ENCODE peak calls at places on chromosomes 3 and 15, in six cellular contexts. S is prostate gland, M is HCT116, G is upper lobe of left lung, L is transverse colon, Z is HepG2. P is an unnamed sample.

GRCh38 chr3:184110316-184110725 is 13.5 kb downstream of the HTR3E start:
- DNase-seq in Z (peak; percentile 50), G (no peak), M (peak; percentile 51), S (no peak), L (no peak), P (no peak)

GRCh38 chr3:170324962-170325361 is 32.6 kb upstream of the SKIL start:
- DNase-seq in M (no peak), S (no peak), L (no peak), Z (no peak), G (no peak), P (no peak)

GRCh38 chr3:152508705-152509104 is 240.0 kb downstream of the MBNL1 start:
- DNase-seq in L (no peak), G (no peak), S (no peak), Z (peak; percentile 7), M (peak; percentile 33), P (no peak)

GRCh38 chr3:15800780-15801179 is 3.0 kb upstream of the ANKRD28 start:
- DNase-seq in L (no peak), Z (no peak), S (no peak), M (no peak), G (no peak), P (no peak)

GRCh38 chr15:68820205-68820588 is 498 bp downstream of the ANP32A start:
- DNase-seq in G (peak; percentile 64), M (no peak), L (peak; percentile 52), Z (peak; percentile 21), S (peak; percentile 39), P (peak; percentile 92)

GRCh38 chr3:54994026-54994626 is 66.3 kb upstream of the LRTM1 start:
- DNase-seq in L (no peak), M (no peak), Z (no peak), S (no peak), G (no peak), P (no peak)

GRCh38 chr15:62066663-62067447 is at the start of gene C2CD4A:
- DNase-seq in M (peak; percentile 70), L (peak; percentile 83), S (peak; percentile 88), Z (peak; percentile 88), G (peak; percentile 89), P (peak; percentile 89)

GRCh38 chr15:66126057-66126855 is 127.3 kb downstream of the MEGF11 start:
- DNase-seq in Z (no peak), S (no peak), M (no peak), G (no peak), L (no peak), P (no peak)

GRCh38 chr3:3772920-3773319 is 26.3 kb upstream of the LRRN1 start:
- DNase-seq in Z (no peak), L (no peak), G (no peak), S (no peak), M (no peak), P (no peak)

GRCh38 chr15:72227192-72227586 is 3.8 kb downstream of the PKM start:
- DNase-seq in S (no peak), M (peak; percentile 59), G (no peak), L (no peak), Z (peak; percentile 7), P (no peak)

GRCh38 chr15:69568621-69569020 is 116.0 kb downstream of the RPLP1 start:
- DNase-seq in Z (no peak), L (no peak), M (no peak), G (no peak), S (no peak), P (no peak)

GRCh38 chr3:11910971-11911531 is 64.4 kb upstream of the TAMM41 start:
- DNase-seq in G (no peak), M (no peak), Z (no peak), L (no peak), S (no peak), P (no peak)

GRCh38 chr3:171404376-171404982 is 55.7 kb downstream of the TNIK start:
- DNase-seq in M (no peak), G (no peak), L (no peak), Z (no peak), S (peak; percentile 31), P (no peak)

GRCh38 chr3:190369701-190370295 is 18.2 kb upstream of the CLDN16 start:
- DNase-seq in M (no peak), G (no peak), Z (no peak), S (peak; percentile 62), L (no peak), P (no peak)

GRCh38 chr15:72116680-72117447 is 1.1 kb downstream of the MYO9A start:
- DNase-seq in Z (no peak), L (peak; percentile 33), M (no peak), G (peak; percentile 35), S (peak; percentile 26), P (no peak)

GRCh38 chr15:39698444-39699390 is 83.9 kb downstream of the FSIP1 start:
- DNase-seq in L (no peak), Z (no peak), G (peak; percentile 56), M (no peak), S (no peak), P (no peak)

GRCh38 chr3:61497463-61497862 is 63.9 kb upstream of the PTPRG start:
- DNase-seq in S (no peak), M (no peak), Z (no peak), G (no peak), L (no peak), P (no peak)

GRCh38 chr15:61112231-61112630 is 116.9 kb downstream of the RORA start:
- DNase-seq in S (no peak), L (no peak), Z (no peak), M (no peak), G (no peak), P (no peak)

GRCh38 chr3:154430014-154430413 is at the start of gene GPR149:
- DNase-seq in M (peak; percentile 23), G (no peak), S (peak; percentile 4), L (no peak), Z (no peak), P (no peak)

GRCh38 chr15:78035861-78036476 is 41.5 kb downstream of the TBC1D2B start:
- DNase-seq in Z (peak; percentile 85), M (no peak), G (no peak), L (no peak), S (no peak), P (no peak)

GRCh38 chr15:96325579-96326331 is 4.7 kb upstream of the NR2F2 start:
- DNase-seq in S (no peak), L (no peak), Z (no peak), G (no peak), M (no peak), P (no peak)

GRCh38 chr15:60191015-60191414 is 186.9 kb downstream of the FOXB1 start:
- DNase-seq in L (no peak), S (no peak), M (no peak), G (no peak), Z (no peak), P (no peak)

GRCh38 chr15:94745371-94745770 is 514.0 kb downstream of the MCTP2 start:
- DNase-seq in M (no peak), S (no peak), Z (no peak), L (no peak), G (no peak), P (no peak)

GRCh38 chr3:197026481-197026866 is 3.1 kb downstream of the MELTF start:
- DNase-seq in G (no peak), L (no peak), M (no peak), Z (no peak), S (no peak), P (no peak)

GRCh38 chr15:42447599-42447998 is 43.3 kb downstream of the ZNF106 start:
- DNase-seq in S (no peak), M (no peak), G (no peak), Z (no peak), L (no peak), P (no peak)

GRCh38 chr15:55999635-56000034 is 6.2 kb upstream of the NEDD4 start:
- DNase-seq in M (no peak), S (no peak), G (no peak), Z (no peak), L (no peak), P (no peak)

GRCh38 chr3:129249284-129250065 is at the start of gene COPG1:
- DNase-seq in G (peak; percentile 88), L (peak; percentile 91), S (peak; percentile 77), M (peak; percentile 75), Z (peak; percentile 81), P (peak; percentile 95)

GRCh38 chr15:90859234-90860131 is 8.9 kb upstream of the FURIN start:
- DNase-seq in G (no peak), S (no peak), L (no peak), Z (peak; percentile 71), M (no peak), P (no peak)

GRCh38 chr15:80058851-80059785 is at the start of gene ZFAND6:
- DNase-seq in Z (peak; percentile 89), G (peak; percentile 96), L (peak; percentile 98), S (peak; percentile 97), M (peak; percentile 84), P (peak; percentile 99)
- TF ChIP-seq POLR2AphosphoS5 in Z (peak; percentile 97), G (peak; percentile 61), L (peak; percentile 96), S (peak; percentile 89), M (peak; percentile 91), P (peak; percentile 93)

GRCh38 chr15:45151998-45152828 is 22.4 kb downstream of the DUOX1 start:
- DNase-seq in M (no peak), G (no peak), L (no peak), Z (no peak), S (no peak), P (no peak)
- TF ChIP-seq POLR2AphosphoS5 in M (no peak), G (no peak), L (no peak), Z (no peak), S (no peak), P (no peak)

GRCh38 chr15:73927476-73928240 is 1.4 kb downstream of the LOXL1 start:
- DNase-seq in S (peak; percentile 55), L (peak; percentile 70), M (peak; percentile 15), Z (no peak), G (peak; percentile 65), P (peak; percentile 95)
- TF ChIP-seq POLR2AphosphoS5 in S (no peak), L (no peak), M (peak; percentile 65), Z (no peak), G (no peak), P (peak; percentile 48)

GRCh38 chr15:75200765-75201608 is 695 bp upstream of the C15orf39 start:
- DNase-seq in S (peak; percentile 43), Z (peak; percentile 57), L (peak; percentile 86), M (peak; percentile 44), G (peak; percentile 86), P (peak; percentile 87)

GRCh38 chr15:75203017-75203907 is 1.6 kb downstream of the C15orf39 start:
- DNase-seq in Z (no peak), G (no peak), L (no peak), M (no peak), S (no peak), P (no peak)

GRCh38 chr15:75200391-75200764 is 1.3 kb upstream of the C15orf39 start:
- DNase-seq in L (no peak), G (no peak), S (no peak), Z (no peak), M (no peak), P (no peak)

GRCh38 chr15:75202251-75203016 is 752 bp downstream of the C15orf39 start:
- DNase-seq in M (no peak), Z (peak; percentile 38), L (peak; percentile 89), G (peak; percentile 89), S (peak; percentile 73), P (peak; percentile 97)

DNA sequence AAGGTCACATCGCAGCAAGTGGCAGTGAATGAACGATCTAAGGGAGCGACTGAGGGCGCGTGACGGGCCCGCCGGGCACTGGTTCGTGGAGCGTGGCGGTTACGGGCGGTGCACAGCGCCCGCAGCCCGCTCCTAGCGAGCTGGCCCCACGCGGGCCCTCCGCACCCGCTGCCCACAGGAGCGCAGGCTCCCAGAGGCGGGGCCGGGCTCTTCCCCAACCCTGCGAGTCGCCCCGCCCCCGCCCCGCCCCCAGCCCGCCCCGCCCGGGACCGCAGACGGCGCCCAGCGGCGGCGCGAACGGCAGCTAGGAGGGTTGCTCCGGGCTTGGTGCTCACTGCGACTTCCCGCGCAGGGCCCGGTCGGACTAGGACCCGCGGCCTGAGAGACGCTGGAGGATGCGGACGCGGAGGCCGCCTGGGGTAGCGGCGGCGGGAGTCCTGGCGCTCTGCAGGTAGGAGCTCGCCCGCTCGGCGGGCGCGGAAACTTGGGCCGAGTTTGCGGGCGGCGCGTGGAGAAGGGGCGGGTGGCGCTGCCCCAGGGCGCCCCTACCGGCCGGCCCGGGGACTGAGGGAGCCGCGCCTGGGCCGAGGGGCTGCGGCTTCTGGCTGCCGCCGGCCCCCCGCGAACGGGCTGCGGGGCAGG is at the start of gene C15orf39:
- DNase-seq in G (peak; percentile 82), Z (peak; percentile 33), M (peak; percentile 33), S (peak; percentile 56), L (peak; percentile 78), P (peak; percentile 95)
- TF ChIP-seq POLR2AphosphoS5 in G (peak; percentile 99), Z (peak; percentile 90), M (peak; percentile 96), S (peak; percentile 86), L (peak; percentile 99), P (peak; percentile 99)